ENCODE peak calls at places on chromosomes 1 and 21, in seven cellular contexts. T is fibroblast of the conjunctiva; R is NCI-H2081; O is CD4-positive, CD25-positive, alpha-beta regulatory T cell; J is AG04449; K is psoas muscle; Y is stimulated activated CD4-positive, alpha-beta T cell treated with anti-CD3 and anti-CD28 coated beads, Interleukin-15, amount 100 ng/mL, for 1 hour. E is an unnamed sample.

GRCh38 chr1:33972676-33973395 is 109.0 kb downstream of the HMGB4 start:
- DNase-seq in T (no peak), R (no peak), O (no peak), J (no peak), K (no peak), Y (no peak), E (no peak)

GRCh38 chr1:89635825-89636815 is 3.2 kb downstream of the LRRC8C start:
- DNase-seq in T (no peak), R (no peak), O (no peak), J (peak; percentile 53), K (no peak), Y (no peak), E (no peak)

GRCh38 chr1:1053022-1053421 is 21.1 kb downstream of the RNF223 start:
- DNase-seq in T (no peak), R (no peak), O (no peak), J (no peak), K (no peak), Y (no peak), E (no peak)

GRCh38 chr1:220432408-220432807 is 95.5 kb upstream of the MARK1 start:
- DNase-seq in T (no peak), R (no peak), O (no peak), J (no peak), K (no peak), Y (no peak), E (no peak)

GRCh38 chr1:109425902-109426277 is 358 bp downstream of the PSMA5 start:
- DNase-seq in T (no peak), R (no peak), O (peak; percentile 58), J (no peak), K (peak; percentile 85), Y (no peak), E (no peak)

GRCh38 chr1:207579436-207579799 is 65.5 kb upstream of the CR1L start:
- DNase-seq in T (peak; percentile 49), R (peak; percentile 68), O (peak; percentile 6), J (no peak), K (no peak), Y (no peak), E (peak; percentile 91)

GRCh38 chr21:31873275-31873695 is 465 bp downstream of the HUNK start:
- DNase-seq in T (no peak), R (no peak), O (no peak), J (no peak), K (no peak), Y (no peak), E (peak; percentile 29)

GRCh38 chr1:15965228-15965767 is 10.6 kb downstream of the ZBTB17 start:
- DNase-seq in T (no peak), R (no peak), O (no peak), J (no peak), K (no peak), Y (no peak), E (no peak)

GRCh38 chr1:184629261-184629660 is 125.4 kb downstream of the EDEM3 start:
- DNase-seq in T (no peak), R (no peak), O (no peak), J (no peak), K (no peak), Y (no peak), E (no peak)

GRCh38 chr1:109794319-109795132 is 30.8 kb upstream of the EPS8L3 start:
- DNase-seq in T (no peak), R (peak; percentile 59), O (no peak), J (no peak), K (peak; percentile 46), Y (no peak), E (no peak)

GRCh38 chr1:219171192-219171935 is 2.3 kb upstream of the LYPLAL1 start:
- DNase-seq in T (no peak), R (peak; percentile 11), O (no peak), J (no peak), K (no peak), Y (no peak), E (no peak)

GRCh38 chr21:45364464-45365185 is 40.3 kb upstream of the COL18A1 start:
- DNase-seq in T (peak; percentile 24), R (no peak), O (no peak), J (no peak), K (peak; percentile 63), Y (no peak), E (peak; percentile 52)

GRCh38 chr21:44253832-44254700 is 7.6 kb downstream of the DNMT3L start:
- DNase-seq in T (no peak), R (no peak), O (no peak), J (no peak), K (peak; percentile 39), Y (no peak), E (no peak)

GRCh38 chr1:227885135-227885647 is 62.5 kb downstream of the WNT9A start:
- DNase-seq in T (no peak), R (no peak), O (peak; percentile 37), J (no peak), K (no peak), Y (no peak), E (no peak)

GRCh38 chr1:110307239-110307974 is 31.8 kb upstream of the RBM15 start:
- DNase-seq in T (no peak), R (no peak), O (no peak), J (no peak), K (no peak), Y (no peak), E (no peak)

E was measured in ELF-1.